ENCODE peak calls at places on chromosomes 12 and 14, in nine cellular contexts. B, R, K, G, V, N, L, E and Z are unnamed samples.

GRCh38 chr12:47141459-47141858 is 61.7 kb upstream of the AMIGO2 start:
- DNase-seq in K (peak; percentile 34), V (no peak), E (no peak), B (no peak), R (no peak), L (no peak), G (no peak), N (no peak), Z (no peak)

GRCh38 chr12:12883369-12884001 is 7.9 kb upstream of the GPRC5A start:
- DNase-seq in R (no peak), N (no peak), B (no peak), K (no peak), V (no peak), G (no peak), L (no peak), E (no peak), Z (no peak)

GRCh38 chr12:24380122-24380521 is 430.7 kb upstream of the SOX5 start:
- DNase-seq in V (no peak), N (no peak), K (peak; percentile 30), B (no peak), L (no peak), R (no peak), G (no peak), E (no peak), Z (no peak)

GRCh38 chr12:6250343-6250742 is 50.1 kb downstream of the CD9 start:
- DNase-seq in G (no peak), E (peak; percentile 71), L (no peak), R (no peak), V (no peak), B (no peak), K (no peak), N (no peak), Z (no peak)

GRCh38 chr12:2745655-2746054 is 49.1 kb upstream of the FKBP4 start:
- DNase-seq in R (no peak), N (no peak), B (no peak), E (no peak), G (no peak), K (no peak), L (no peak), V (no peak), Z (no peak)

GRCh38 chr12:31594681-31595080 is 3.7 kb upstream of the DENND5B start:
- DNase-seq in N (no peak), R (no peak), K (no peak), E (no peak), G (no peak), L (no peak), V (no peak), B (no peak), Z (no peak)

GRCh38 chr12:23140710-23141109 is 515.7 kb downstream of the ETNK1 start:
- DNase-seq in E (no peak), G (no peak), K (no peak), B (no peak), R (no peak), V (no peak), L (no peak), N (no peak), Z (no peak)

GRCh38 chr14:102829106-102829505 is 51.9 kb downstream of the TRAF3 start:
- DNase-seq in B (no peak), K (no peak), N (no peak), L (no peak), R (no peak), G (no peak), E (no peak), V (no peak), Z (no peak)

GRCh38 chr12:130425698-130426245 is 88.1 kb downstream of the PIWIL1 start:
- DNase-seq in E (no peak), V (no peak), L (peak; percentile 12), G (no peak), N (no peak), K (no peak), R (no peak), B (no peak), Z (peak; percentile 9)

GRCh38 chr12:111409403-111410228 is 3.9 kb downstream of the SH2B3 start:
- DNase-seq in V (no peak), E (no peak), L (peak; percentile 67), G (no peak), B (peak; percentile 60), N (peak; percentile 84), K (no peak), R (peak; percentile 67), Z (no peak)

GRCh38 chr12:9049520-9050133 is 60.3 kb downstream of the KLRG1 start:
- DNase-seq in V (no peak), G (no peak), E (no peak), B (no peak), L (no peak), K (peak; percentile 82), R (no peak), N (no peak), Z (no peak)

GRCh38 chr12:49636979-49637378 is 13.6 kb downstream of the PRPF40B start:
- DNase-seq in K (peak; percentile 84), G (no peak), L (peak; percentile 77), E (peak; percentile 76), R (no peak), V (no peak), B (peak; percentile 46), N (no peak), Z (peak; percentile 75)

DNA sequence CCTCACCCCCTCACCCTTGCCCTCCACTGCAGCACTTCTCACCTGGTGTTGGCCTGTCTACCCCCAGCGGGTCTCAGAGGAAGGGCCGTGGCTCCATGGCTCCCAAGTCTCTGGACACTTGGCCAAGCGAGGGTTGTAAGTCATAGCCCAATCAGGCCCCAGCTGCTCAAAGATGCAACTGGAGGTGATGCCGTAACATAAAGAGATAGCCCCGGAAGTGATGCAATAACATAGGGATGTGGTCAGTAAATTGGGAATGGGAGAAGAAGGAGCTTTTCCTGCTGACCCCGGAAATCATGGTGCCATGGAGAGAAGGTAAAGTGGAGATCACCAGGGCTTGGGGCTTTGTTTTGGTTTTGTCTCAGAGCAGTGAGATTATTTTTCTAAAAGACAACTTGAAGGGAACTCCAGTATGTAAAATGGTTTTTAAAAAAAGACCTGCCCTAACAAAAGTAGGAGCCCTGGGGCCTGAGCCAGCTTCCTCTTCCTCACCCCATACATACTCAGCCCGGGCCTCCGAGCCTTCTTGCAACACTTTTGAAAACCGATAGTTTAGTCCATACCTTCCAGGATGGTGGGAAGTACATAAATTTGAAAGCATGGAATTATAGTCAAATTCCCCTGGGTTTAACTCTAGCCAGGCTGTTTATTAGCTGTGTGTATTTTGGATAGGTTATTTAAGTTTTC is 212.5 kb downstream of the CRADD start:
- DNase-seq in R (no peak), K (no peak), E (no peak), B (no peak), G (no peak), N (no peak), L (no peak), V (no peak), Z (no peak)
- TF ChIP-seq CTCF in R (no peak), K (no peak), E (no peak), B (no peak), G (no peak), N (no peak), L (no peak), V (no peak), Z (no peak)

GRCh38 chr14:65042731-65043372 is 56.2 kb downstream of the FNTB start:
- DNase-seq in R (peak; percentile 64), K (no peak), L (no peak), N (no peak), V (peak; percentile 8), B (no peak), E (peak; percentile 43), G (no peak), Z (no peak)

GRCh38 chr14:65045691-65046090 is 56.6 kb downstream of the MAX start:
- DNase-seq in E (no peak), N (no peak), L (no peak), B (no peak), V (no peak), R (no peak), K (no peak), G (no peak), Z (no peak)

GRCh38 chr14:65044596-65044959 is 57.7 kb downstream of the MAX start:
- DNase-seq in V (no peak), G (no peak), N (peak; percentile 81), L (peak; percentile 35), R (peak; percentile 75), K (no peak), E (no peak), B (no peak), Z (no peak)

GRCh38 chr14:65043893-65044595 is 57.3 kb downstream of the FNTB start:
- DNase-seq in L (no peak), B (no peak), R (no peak), G (no peak), N (no peak), K (no peak), E (no peak), V (no peak), Z (no peak)

DNA sequence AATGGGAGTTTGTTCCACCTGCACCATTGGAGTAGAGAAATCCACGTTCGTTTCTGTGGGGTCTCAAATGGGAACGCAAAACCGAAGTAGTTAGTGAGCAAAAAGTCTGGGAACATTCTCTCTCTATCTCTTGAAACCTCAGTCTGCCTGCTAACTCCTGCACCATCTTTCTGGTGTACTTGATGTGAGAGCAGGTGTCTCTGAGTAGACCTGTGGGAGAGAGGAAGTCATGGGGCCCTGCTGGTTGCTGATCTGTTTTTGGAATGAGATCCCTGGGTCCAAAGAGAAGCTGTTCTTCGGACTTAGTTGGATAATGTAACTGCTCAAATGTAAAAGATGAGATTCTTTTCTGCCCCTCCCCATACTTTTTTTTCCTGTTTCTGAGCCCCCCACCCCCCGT is 57.3 kb downstream of the MAX start:
- DNase-seq in B (no peak), N (no peak), L (no peak), R (no peak), E (no peak), V (no peak), G (no peak), K (no peak), Z (no peak)
- H3K36me3 ChIP-seq in B (peaks cover 5% of the 10 kb centered on the region), N (peaks cover 28% of the 10 kb centered on the region), L (peaks cover 25% of the 10 kb centered on the region), R (peaks cover 22% of the 10 kb centered on the region), E (peaks cover 17% of the 10 kb centered on the region), V (peaks cover 12% of the 10 kb centered on the region), G (peaks cover 59% of the 10 kb centered on the region), K (no peaks in the 10 kb centered on the region), Z (peaks cover 28% of the 10 kb centered on the region)

DNA sequence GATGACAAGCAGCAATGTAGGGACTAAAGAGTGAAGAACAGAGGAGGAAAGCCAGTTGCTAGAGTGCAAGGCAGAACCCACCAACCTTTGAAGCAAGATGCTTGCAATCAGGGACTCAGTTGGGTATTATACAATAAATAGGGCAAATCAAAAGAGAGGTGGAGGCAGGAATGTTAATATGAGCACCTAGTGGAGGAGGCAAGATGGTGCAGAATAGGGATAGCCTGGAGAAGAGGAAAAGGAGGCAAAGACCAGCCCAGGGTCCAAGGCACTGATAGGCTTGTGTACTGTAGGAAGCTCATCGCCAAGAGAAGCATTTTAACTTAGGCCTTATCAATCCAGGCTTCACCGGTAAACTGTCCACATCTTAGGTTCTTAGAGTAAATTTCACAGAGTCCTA is 137.2 kb downstream of the ARMH4 start:
- DNase-seq in N (no peak), G (no peak), K (peak; percentile 2), L (no peak), R (no peak), B (no peak), V (no peak), E (no peak), Z (no peak)
- TF ChIP-seq CTCF in N (no peak), G (no peak), K (no peak), L (no peak), R (no peak), B (no peak), V (no peak), E (no peak), Z (no peak)

DNA sequence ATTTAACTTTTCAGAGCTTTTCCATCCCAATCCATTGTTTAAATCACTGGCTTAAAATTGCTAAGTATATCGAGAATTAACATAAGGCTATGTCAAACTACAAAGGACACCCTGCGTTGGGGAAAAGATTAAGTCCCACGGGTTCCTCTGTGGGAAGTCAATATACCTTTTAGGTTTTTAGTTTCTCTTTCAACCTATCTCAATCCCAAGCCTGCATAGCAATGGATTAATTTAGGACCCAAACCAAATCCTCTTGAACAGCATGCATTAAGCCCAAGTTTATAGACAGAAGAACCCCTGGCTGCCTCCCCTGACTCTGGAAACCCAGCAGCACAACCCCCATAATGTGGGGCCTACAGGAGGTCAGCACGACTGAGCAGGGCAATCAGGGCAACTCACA is 6.3 kb downstream of the CDCA4 start:
- DNase-seq in K (no peak), E (no peak), B (no peak), V (no peak), L (no peak), N (no peak), G (no peak), R (no peak), Z (no peak)
- H3K36me3 ChIP-seq in K (peaks cover 7% of the 10 kb centered on the region), E (peaks cover 74% of the 10 kb centered on the region), B (peaks cover 6% of the 10 kb centered on the region), V (peaks cover 31% of the 10 kb centered on the region), L (peaks cover 20% of the 10 kb centered on the region), N (peaks cover 23% of the 10 kb centered on the region), G (peaks cover 21% of the 10 kb centered on the region), R (peaks cover 20% of the 10 kb centered on the region), Z (peaks cover 14% of the 10 kb centered on the region)